ENCODE peak calls at places on chromosomes 12 and 14, in nine cellular contexts. M, Q, G, J, L, R, I, P and S are unnamed samples.

GRCh38 chr14:74618078-74618952 is 6.3 kb upstream of the LTBP2 start:
- DNase-seq in J (peak), Q (no peak), M (peak), P (no peak), R (peak), G (no peak), L (no peak), I (peak), S (peak)

GRCh38 chr12:39383064-39383552 is 59.8 kb downstream of the KIF21A start:
- DNase-seq in I (no peak), Q (no peak), L (no peak), M (no peak), G (no peak), R (no peak), P (no peak), J (no peak), S (no peak)

GRCh38 chr12:117662620-117663395 is 301.4 kb upstream of the NOS1 start:
- DNase-seq in L (no peak), G (no peak), J (no peak), M (no peak), I (no peak), Q (no peak), P (no peak), R (no peak), S (no peak)

GRCh38 chr12:108696111-108696995 is 35.0 kb downstream of the CORO1C start:
- DNase-seq in G (no peak), Q (no peak), P (no peak), J (no peak), L (no peak), R (no peak), I (no peak), M (peak), S (no peak)

GRCh38 chr12:126663304-126664094 is 1598.3 kb downstream of the AACS start:
- DNase-seq in Q (no peak), I (no peak), M (peak), G (no peak), J (no peak), R (no peak), P (no peak), L (no peak), S (no peak)

GRCh38 chr14:101761881-101762529 is 496 bp downstream of the PPP2R5C start:
- DNase-seq in L (no peak), I (peak), G (peak), P (no peak), J (peak), M (no peak), Q (peak), R (peak), S (peak)

GRCh38 chr14:59337151-59337611 is 128.0 kb downstream of the GPR135 start:
- DNase-seq in I (no peak), R (peak), L (no peak), J (no peak), Q (peak), M (no peak), G (no peak), P (no peak), S (no peak)

GRCh38 chr14:44163946-44164345 is 343.1 kb downstream of the FSCB start:
- DNase-seq in G (no peak), L (no peak), P (no peak), R (no peak), I (no peak), J (no peak), M (peak), Q (no peak), S (no peak)

GRCh38 chr12:51913071-51914033 is 6.0 kb downstream of the ACVRL1 start:
- DNase-seq in Q (peak), R (no peak), P (peak), J (no peak), M (no peak), I (no peak), G (no peak), L (no peak), S (no peak)

GRCh38 chr12:11565752-11566151 is 83.7 kb upstream of the ETV6 start:
- DNase-seq in G (no peak), J (no peak), I (no peak), L (no peak), M (no peak), R (no peak), Q (no peak), P (no peak), S (no peak)

GRCh38 chr14:21891921-21892320 is 218.3 kb upstream of the OR4E1 start:
- DNase-seq in J (no peak), G (no peak), L (no peak), I (no peak), Q (no peak), R (no peak), M (no peak), P (no peak), S (no peak)

GRCh38 chr14:64113279-64113678 is 180.9 kb downstream of the ESR2 start:
- DNase-seq in J (no peak), P (no peak), L (peak), I (no peak), G (no peak), R (peak), M (no peak), Q (no peak), S (no peak)

GRCh38 chr12:89663577-89664357 is 44.9 kb downstream of the ATP2B1 start:
- DNase-seq in P (no peak), L (no peak), G (peak), J (peak), M (peak), R (no peak), I (no peak), Q (no peak), S (no peak)

GRCh38 chr12:1324099-1324498 is 270.3 kb downstream of the FBXL14 start:
- DNase-seq in M (no peak), R (no peak), G (no peak), L (no peak), Q (no peak), P (no peak), I (no peak), J (no peak), S (no peak)

GRCh38 chr14:100294213-100294962 is 11.9 kb downstream of the SLC25A29 start:
- DNase-seq in Q (peak), P (no peak), R (peak), L (no peak), M (no peak), I (no peak), G (peak), J (no peak), S (no peak)

GRCh38 chr12:23771230-23771949 is 178.1 kb downstream of the SOX5 start:
- DNase-seq in P (no peak), Q (no peak), I (no peak), J (no peak), L (no peak), M (peak), G (no peak), R (no peak), S (no peak)

GRCh38 chr12:49037111-49037946 is 18.8 kb upstream of the PRKAG1 start:
- DNase-seq in J (no peak), R (no peak), L (no peak), Q (no peak), G (no peak), P (no peak), I (no peak), M (no peak), S (no peak)

GRCh38 chr12:81222841-81223595 is 145.1 kb downstream of the ACSS3 start:
- DNase-seq in J (no peak), I (no peak), P (no peak), G (no peak), Q (no peak), L (no peak), R (no peak), M (no peak), S (no peak)

GRCh38 chr12:114480309-114481199 is 74.6 kb upstream of the TBX5 start:
- DNase-seq in G (no peak), J (no peak), L (no peak), P (no peak), I (no peak), R (peak), M (no peak), Q (peak), S (no peak)

GRCh38 chr14:70698288-70698687 is 56.6 kb downstream of the TTC9 start:
- DNase-seq in P (no peak), R (peak), M (peak), Q (no peak), I (no peak), G (no peak), J (no peak), L (no peak), S (no peak)

GRCh38 chr12:130337476-130338303 is at the start of gene PIWIL1:
- DNase-seq in M (no peak), Q (no peak), J (no peak), L (no peak), I (no peak), G (no peak), R (no peak), P (peak), S (no peak)

GRCh38 chr14:59254911-59255545 is 66.6 kb downstream of the DAAM1 start:
- DNase-seq in R (peak), Q (peak), M (no peak), G (no peak), L (no peak), I (no peak), J (no peak), P (no peak), S (no peak)